ENCODE peak calls at places on chromosomes 6 and 20, in seven cellular contexts. H, I, T, F, Z, V and D are unnamed samples.

GRCh38 chr6:19837511-19838441 is 606 bp downstream of the ID4 start:
- DNase-seq in H (peak; percentile 37), I (no peak), T (peak; percentile 39), F (peak; percentile 38), Z (peak; percentile 28), V (no peak), D (peak; percentile 41)

GRCh38 chr6:156852858-156853216 is 75.7 kb downstream of the ARID1B start:
- DNase-seq in H (no peak), I (no peak), T (no peak), F (no peak), Z (no peak), V (no peak), D (no peak)

GRCh38 chr6:119566546-119567263 is 217.1 kb upstream of the MAN1A1 start:
- DNase-seq in H (no peak), I (no peak), T (no peak), F (no peak), Z (no peak), V (no peak), D (no peak)

GRCh38 chr20:16821211-16822089 is 73.3 kb downstream of the OTOR start:
- DNase-seq in H (peak; percentile 7), I (no peak), T (no peak), F (no peak), Z (no peak), V (no peak), D (peak; percentile 38)

GRCh38 chr6:56752009-56752408 is 109.3 kb upstream of the DST start:
- DNase-seq in H (peak; percentile 79), I (no peak), T (no peak), F (no peak), Z (no peak), V (no peak), D (no peak)

GRCh38 chr20:2390971-2391675 is 10.4 kb downstream of the TGM6 start:
- DNase-seq in H (no peak), I (no peak), T (no peak), F (no peak), Z (no peak), V (peak; percentile 11), D (peak; percentile 59)

GRCh38 chr6:89117285-89118108 is at the start of gene SRSF12:
- DNase-seq in H (no peak), I (no peak), T (peak; percentile 48), F (peak; percentile 42), Z (peak; percentile 28), V (no peak), D (peak; percentile 92)

GRCh38 chr20:24066075-24066700 is 77.6 kb upstream of the GGTLC1 start:
- DNase-seq in H (no peak), I (no peak), T (no peak), F (no peak), Z (no peak), V (no peak), D (no peak)

GRCh38 chr6:113416166-113416565 is 441.0 kb upstream of the MARCKS start:
- DNase-seq in H (no peak), I (no peak), T (no peak), F (no peak), Z (no peak), V (no peak), D (no peak)

GRCh38 chr20:44075950-44076232 is 111.1 kb downstream of the JPH2 start:
- DNase-seq in H (no peak), I (no peak), T (no peak), F (no peak), Z (no peak), V (no peak), D (no peak)

GRCh38 chr20:20820104-20820503 is 107.7 kb upstream of the RALGAPA2 start:
- DNase-seq in H (no peak), I (no peak), T (peak; percentile 37), F (no peak), Z (no peak), V (no peak), D (no peak)

GRCh38 chr6:99282479-99283062 is 66.9 kb downstream of the FAXC start:
- DNase-seq in H (peak; percentile 39), I (no peak), T (no peak), F (no peak), Z (no peak), V (no peak), D (no peak)

GRCh38 chr20:20487811-20488210 is 119.9 kb downstream of the INSM1 start:
- DNase-seq in H (peak; percentile 68), I (no peak), T (no peak), F (no peak), Z (no peak), V (no peak), D (no peak)

GRCh38 chr20:20076297-20077065 is 24.1 kb downstream of the CFAP61 start:
- DNase-seq in H (peak; percentile 72), I (no peak), T (no peak), F (no peak), Z (no peak), V (no peak), D (no peak)

GRCh38 chr6:31399589-31400466 is 3.6 kb upstream of the MICA start:
- DNase-seq in H (peak; percentile 82), I (peak; percentile 73), T (peak; percentile 91), F (peak; percentile 91), Z (peak; percentile 92), V (peak; percentile 95), D (peak; percentile 69)

GRCh38 chr20:60491261-60491660 is 533.0 kb downstream of the CDH26 start:
- DNase-seq in H (no peak), I (no peak), T (no peak), F (no peak), Z (no peak), V (no peak), D (no peak)

GRCh38 chr6:168376811-168377480 is 57.4 kb upstream of the DACT2 start:
- DNase-seq in H (no peak), I (no peak), T (no peak), F (peak; percentile 24), Z (no peak), V (no peak), D (no peak)

GRCh38 chr6:12567682-12568081 is 148.9 kb upstream of the PHACTR1 start:
- DNase-seq in H (no peak), I (no peak), T (no peak), F (no peak), Z (no peak), V (peak; percentile 56), D (no peak)

GRCh38 chr20:49989234-49990065 is 6.7 kb downstream of the SNAI1 start:
- DNase-seq in H (peak; percentile 83), I (peak; percentile 83), T (no peak), F (peak; percentile 43), Z (peak; percentile 49), V (peak; percentile 82), D (no peak)

GRCh38 chr20:19782669-19783068 is 24.6 kb downstream of the RIN2 start:
- DNase-seq in H (no peak), I (no peak), T (no peak), F (no peak), Z (no peak), V (no peak), D (no peak)

GRCh38 chr6:5570641-5571040 is 309.3 kb downstream of the FARS2 start:
- DNase-seq in H (no peak), I (no peak), T (no peak), F (no peak), Z (no peak), V (no peak), D (no peak)
- TF ChIP-seq CTCF in H (no peak), I (no peak), T (no peak), F (no peak), Z (no peak), V (no peak), D (no peak)

GRCh38 chr6:145707397-145707796 is 27.9 kb downstream of the EPM2A start:
- DNase-seq in H (no peak), I (no peak), T (no peak), F (no peak), Z (no peak), V (no peak), D (no peak)

GRCh38 chr6:145699462-145699861 is 35.9 kb downstream of the EPM2A start:
- DNase-seq in H (peak; percentile 65), I (no peak), T (no peak), F (no peak), Z (no peak), V (no peak), D (no peak)

GRCh38 chr6:145705561-145705960 is 29.8 kb downstream of the EPM2A start:
- DNase-seq in H (peak; percentile 39), I (no peak), T (no peak), F (no peak), Z (no peak), V (no peak), D (no peak)

GRCh38 chr6:145704153-145704781 is 31.1 kb downstream of the EPM2A start:
- DNase-seq in H (peak; percentile 53), I (no peak), T (no peak), F (no peak), Z (no peak), V (no peak), D (peak; percentile 5)
- TF ChIP-seq CTCF in H (peak; percentile 36), I (peak; percentile 37), T (peak; percentile 7), F (no peak), Z (peak; percentile 38), V (peak; percentile 29), D (no peak)

DNA sequence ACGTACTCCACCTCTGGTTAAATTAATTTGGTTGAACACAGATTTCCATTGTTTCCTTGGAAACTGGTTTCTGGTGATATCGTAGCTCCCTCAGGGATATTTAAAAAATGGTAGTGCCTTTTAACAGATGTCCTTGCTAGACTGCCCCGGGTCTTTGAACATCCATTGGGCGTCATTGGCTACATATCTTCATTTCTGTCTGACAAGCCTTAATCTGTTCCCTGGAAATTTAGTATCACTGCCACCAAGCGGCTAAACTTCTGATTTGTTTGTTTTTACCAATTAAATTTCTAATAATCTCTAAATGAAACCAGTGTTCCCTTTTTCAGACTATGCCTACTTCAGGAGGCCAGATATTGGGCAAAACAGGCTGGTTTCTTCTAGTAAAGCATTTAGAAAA is 249.3 kb downstream of the ZFAND3 start:
- DNase-seq in H (no peak), I (no peak), T (no peak), F (no peak), Z (no peak), V (peak; percentile 82), D (no peak)
- TF ChIP-seq CTCF in H (no peak), I (peak; percentile 12), T (no peak), F (no peak), Z (no peak), V (peak; percentile 37), D (no peak)

GRCh38 chr20:63624486-63624885 is 2.4 kb downstream of the GMEB2 start:
- DNase-seq in H (peak; percentile 37), I (no peak), T (no peak), F (no peak), Z (no peak), V (no peak), D (no peak)
- TF ChIP-seq CTCF in H (peak; percentile 11), I (no peak), T (no peak), F (no peak), Z (no peak), V (no peak), D (no peak)

DNA sequence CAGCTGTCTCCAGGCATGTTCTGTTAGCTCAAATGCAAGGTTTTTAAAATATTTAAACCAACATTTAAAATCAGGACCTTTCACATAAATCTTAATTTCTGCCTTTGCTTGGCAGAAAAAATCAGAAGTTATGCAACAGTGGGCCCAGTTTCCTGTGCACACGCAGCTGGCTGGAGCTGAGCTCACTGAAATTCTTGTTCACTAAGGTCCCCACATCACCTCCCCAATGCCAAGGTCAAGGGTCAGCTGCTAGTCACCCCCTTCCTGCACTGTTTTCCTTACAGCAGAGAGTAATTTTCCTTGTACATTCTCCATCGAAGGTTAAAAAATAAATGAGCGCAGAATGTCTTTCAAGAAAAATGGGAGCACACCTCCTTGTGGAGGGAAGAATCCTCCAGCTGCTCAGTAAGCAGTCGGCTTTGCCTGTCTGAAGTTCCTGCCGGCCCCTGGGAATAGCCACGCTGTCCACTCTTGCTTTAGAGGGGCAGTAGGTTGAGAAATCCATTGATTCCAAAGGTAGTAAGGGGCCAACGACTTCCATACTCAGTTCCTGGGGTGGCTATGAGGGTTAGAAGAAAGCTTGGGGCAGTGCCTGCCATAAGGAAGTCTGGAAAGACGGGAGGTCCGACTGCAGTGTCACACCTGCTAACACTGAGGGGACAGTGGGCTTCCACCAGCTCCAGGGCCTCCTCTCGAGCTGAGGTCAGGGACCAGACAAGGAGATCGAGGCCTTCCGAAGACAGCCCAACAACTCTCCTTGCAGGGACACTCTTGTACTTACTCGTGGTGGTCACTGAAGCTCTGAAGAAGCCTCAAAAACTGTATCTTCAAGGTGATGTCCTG is 56.8 kb downstream of the MYH7B start:
- DNase-seq in H (no peak), I (no peak), T (peak; percentile 8), F (no peak), Z (peak; percentile 58), V (peak; percentile 69), D (no peak)
- TF ChIP-seq CTCF in H (no peak), I (no peak), T (no peak), F (no peak), Z (no peak), V (no peak), D (no peak)